ENCODE peak calls at places on chromosomes 3 and 15, in seven cellular contexts. V is CD8-positive, alpha-beta T cell; E is cardiac muscle cell; W is colonic mucosa; A is body of pancreas; I is spleen; B is uterus. C is an unnamed sample.
A peak's percentile ranks its signal among the peaks of the same experiment; 100 is the strongest.

GRCh38 chr15:63597033-63597790 is at the start of gene FBXL22:
- DNase-seq in I (no peak), A (peak; percentile 43), W (peak; percentile 50), V (no peak), E (peak; percentile 36), B (peak; percentile 57), C (peak; percentile 76)

GRCh38 chr3:64898941-64899340 is 211.1 kb upstream of the ADAMTS9 start:
- DNase-seq in B (no peak), I (no peak), W (no peak), V (no peak), E (no peak), A (no peak), C (no peak)

GRCh38 chr3:464255-464654 is 267.7 kb downstream of the CHL1 start:
- DNase-seq in B (no peak), A (no peak), I (no peak), V (no peak), W (no peak), E (no peak), C (no peak)

GRCh38 chr3:146827836-146828235 is 222.7 kb upstream of the PLSCR5 start:
- DNase-seq in W (no peak), A (no peak), I (no peak), E (no peak), B (no peak), V (no peak), C (no peak)

GRCh38 chr15:89828324-89829145 is 13.9 kb upstream of the ANPEP start:
- DNase-seq in I (no peak), V (no peak), A (peak; percentile 65), B (peak; percentile 55), W (peak; percentile 53), E (peak; percentile 74), C (peak; percentile 71)

GRCh38 chr3:150147776-150148175 is 177.1 kb upstream of the PFN2 start:
- DNase-seq in V (no peak), A (no peak), I (no peak), E (peak; percentile 58), B (no peak), W (no peak), C (no peak)

GRCh38 chr15:101378879-101379278 is 83.8 kb upstream of the SNRPA1 start:
- DNase-seq in V (no peak), E (no peak), I (peak; percentile 54), A (no peak), B (no peak), W (no peak), C (no peak)

GRCh38 chr15:60635507-60636352 is 156.8 kb upstream of the ICE2 start:
- DNase-seq in A (no peak), W (no peak), I (no peak), E (peak; percentile 38), B (no peak), V (no peak), C (no peak)

GRCh38 chr3:8539419-8539818 is 37.8 kb downstream of the LMCD1 start:
- DNase-seq in W (no peak), B (no peak), A (no peak), E (peak; percentile 51), V (no peak), I (no peak), C (no peak)

GRCh38 chr3:147367676-147368075 is 38.7 kb downstream of the ZIC4 start:
- DNase-seq in A (no peak), B (no peak), I (no peak), V (no peak), E (no peak), W (no peak), C (no peak)

GRCh38 chr3:156488771-156489170 is 66.1 kb downstream of the SSR3 start:
- DNase-seq in A (no peak), W (no peak), V (no peak), I (no peak), B (no peak), E (peak; percentile 29), C (no peak)
- H3K4me1 ChIP-seq in A (peaks cover 8% of the 10 kb centered on the region), W (no peaks in the 10 kb centered on the region), V (peaks cover 13% of the 10 kb centered on the region), I (peaks cover 16% of the 10 kb centered on the region), B (no peaks in the 10 kb centered on the region), E (peaks cover 5% of the 10 kb centered on the region), C (no peaks in the 10 kb centered on the region)

GRCh38 chr3:127014536-127015281 is 31.8 kb downstream of the PLXNA1 start:
- DNase-seq in E (no peak), B (no peak), V (no peak), A (no peak), W (no peak), I (no peak), C (no peak)

GRCh38 chr3:127016043-127016343 is 33.1 kb downstream of the PLXNA1 start:
- DNase-seq in A (no peak), I (no peak), V (no peak), B (no peak), E (no peak), W (no peak), C (no peak)

GRCh38 chr3:127013758-127014535 is 31.0 kb downstream of the PLXNA1 start:
- DNase-seq in A (no peak), B (no peak), V (no peak), I (no peak), W (no peak), E (no peak), C (no peak)

GRCh38 chr3:127016461-127016860 is 33.5 kb downstream of the PLXNA1 start:
- DNase-seq in I (no peak), E (no peak), A (no peak), B (no peak), V (no peak), W (no peak), C (no peak)

DNA sequence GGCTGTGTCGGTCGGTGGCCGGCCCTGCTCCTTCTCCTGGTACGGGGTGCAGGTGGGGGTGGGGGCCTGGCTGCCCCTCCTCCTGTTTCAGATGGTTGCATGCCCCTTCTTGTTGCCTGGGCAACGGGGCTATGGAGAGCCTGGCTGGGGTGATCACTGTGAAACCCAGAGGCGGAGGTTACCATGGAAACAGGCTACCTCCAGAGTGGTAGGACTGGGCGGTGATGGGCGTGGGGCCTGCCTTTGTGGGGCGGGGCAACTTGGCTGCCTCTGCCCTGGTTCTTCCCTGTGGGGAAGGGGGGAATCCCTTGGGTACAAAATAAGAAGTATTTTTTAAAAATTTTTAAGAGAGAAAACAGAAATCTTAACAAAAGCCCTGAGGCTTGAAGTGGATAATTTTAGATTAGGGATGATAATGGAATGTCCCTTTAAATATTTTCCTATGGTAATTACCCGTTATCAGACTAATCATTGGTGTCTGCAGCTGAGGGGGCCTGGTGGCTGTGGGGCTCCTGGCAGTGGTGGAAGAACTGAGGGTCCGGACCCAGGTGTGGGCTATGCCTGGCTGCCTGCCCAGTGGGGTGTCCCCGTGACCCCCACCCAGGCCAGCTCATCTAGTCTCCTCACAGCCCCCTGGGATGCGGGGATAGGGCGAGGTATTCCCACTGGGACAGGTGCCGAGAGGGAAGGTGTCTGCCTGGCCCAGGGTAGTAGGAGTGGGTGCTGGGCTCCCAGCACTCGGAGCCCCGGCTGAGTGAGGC is 32.5 kb downstream of the PLXNA1 start:
- DNase-seq in V (no peak), B (no peak), W (no peak), A (no peak), I (no peak), E (no peak), C (no peak)
- H3K27ac ChIP-seq in V (no peak overlapping the region), B (no peak overlapping the region), W (no peak overlapping the region), A (no peak overlapping the region), I (no peak overlapping the region), E (no peak overlapping the region), C (no peak overlapping the region)

GRCh38 chr15:51356147-51356546 is 14.7 kb downstream of the GLDN start:
- DNase-seq in E (no peak), I (no peak), B (no peak), V (no peak), W (no peak), A (no peak), C (no peak)
- H3K9me3 ChIP-seq in E (no peaks in the 10 kb centered on the region), I (no peaks in the 10 kb centered on the region), B (no peaks in the 10 kb centered on the region), V (no peaks in the 10 kb centered on the region), W (no peaks in the 10 kb centered on the region), A (no peaks in the 10 kb centered on the region), C (no peaks in the 10 kb centered on the region)

DNA sequence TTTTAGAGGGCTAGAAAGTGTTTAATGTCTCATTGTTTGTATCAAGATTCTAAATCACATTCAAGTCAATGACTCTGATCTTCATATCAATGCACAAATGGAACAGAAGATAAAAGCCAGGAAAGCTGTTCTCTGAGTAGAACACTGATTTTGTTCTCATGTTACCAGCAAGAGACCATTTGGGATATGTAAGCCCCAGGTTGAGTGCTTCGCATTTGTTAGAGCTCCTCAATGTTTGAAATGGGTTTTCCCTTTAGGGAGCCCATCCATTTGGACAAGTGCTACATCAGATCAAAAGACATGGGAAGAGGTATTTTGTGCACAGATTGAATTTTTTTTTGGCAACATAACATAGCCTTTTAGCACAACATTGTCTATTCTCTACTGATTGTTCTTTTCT is 74.6 kb upstream of the ZPLD1 start:
- DNase-seq in E (no peak), V (no peak), A (no peak), I (no peak), W (no peak), B (no peak), C (no peak)
- H3K4me1 ChIP-seq in E (no peaks in the 10 kb centered on the region), V (no peaks in the 10 kb centered on the region), A (no peaks in the 10 kb centered on the region), I (no peaks in the 10 kb centered on the region), W (no peaks in the 10 kb centered on the region), B (no peaks in the 10 kb centered on the region), C (no peaks in the 10 kb centered on the region)

DNA sequence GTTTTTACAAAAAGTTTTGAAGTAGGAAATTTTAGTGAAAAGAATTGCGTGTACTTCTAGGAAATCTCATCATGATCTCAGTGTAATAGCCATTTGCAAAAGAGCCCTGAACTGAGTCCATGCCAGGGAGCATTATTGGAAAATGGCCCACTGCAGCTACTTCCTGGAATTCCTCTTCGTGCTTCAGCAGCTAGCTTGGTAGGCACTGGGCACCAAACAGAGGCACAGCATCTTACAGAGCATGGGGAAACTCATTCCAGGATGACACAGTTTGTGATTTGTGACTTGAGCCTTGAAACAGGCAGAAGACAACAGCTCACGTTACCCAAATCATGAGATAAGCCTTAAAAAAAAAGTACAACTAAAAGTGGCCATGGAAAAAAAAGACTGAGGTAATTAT is 179.1 kb downstream of the WDR72 start:
- DNase-seq in B (no peak), I (no peak), E (no peak), W (no peak), V (no peak), A (peak; percentile 75), C (peak; percentile 23)
- H3K27ac ChIP-seq in B (no peak overlapping the region), I (no peak overlapping the region), E (no peak overlapping the region), W (no peak overlapping the region), V (no peak overlapping the region), A (peak overlapping the region; percentile 31), C (no peak overlapping the region)

C was measured in right cardiac atrium.